ENCODE peak calls at places on chromosome 20, in ten cellular contexts. S, V, X, G, C, Y, F, O, W and J are unnamed samples.

GRCh38 chr20:63149531-63150207 is 66.3 kb downstream of the YTHDF1 start:
- DNase-seq in S (no peak), V (no peak), X (peak), G (no peak), C (no peak), Y (no peak), F (no peak), O (no peak), W (no peak), J (peak)

GRCh38 chr20:42118001-42118400 is 499.8 kb upstream of the CHD6 start:
- DNase-seq in S (no peak), V (no peak), X (no peak), G (no peak), C (no peak), Y (no peak), F (no peak), O (no peak), W (no peak), J (no peak)

GRCh38 chr20:51607170-51607569 is 64.7 kb upstream of the NFATC2 start:
- DNase-seq in S (no peak), V (no peak), X (no peak), G (no peak), C (no peak), Y (no peak), F (no peak), O (no peak), W (no peak), J (no peak)

GRCh38 chr20:24498641-24499040 is 29.2 kb downstream of the SYNDIG1 start:
- DNase-seq in S (no peak), V (no peak), X (no peak), G (no peak), C (no peak), Y (no peak), F (no peak), O (no peak), W (no peak), J (no peak)

GRCh38 chr20:47269309-47270165 is 87.0 kb downstream of the ZMYND8 start:
- DNase-seq in S (no peak), V (no peak), X (no peak), G (no peak), C (no peak), Y (no peak), F (no peak), O (no peak), W (no peak), J (no peak)

GRCh38 chr20:23988561-23988960 is at the start of gene GGTLC1:
- DNase-seq in S (no peak), V (no peak), X (no peak), G (no peak), C (no peak), Y (no peak), F (no peak), O (no peak), W (no peak), J (no peak)

GRCh38 chr20:59818911-59819310 is 114.5 kb downstream of the SYCP2 start:
- DNase-seq in S (no peak), V (no peak), X (no peak), G (no peak), C (no peak), Y (no peak), F (no peak), O (no peak), W (peak), J (no peak)

GRCh38 chr20:63061051-63061531 is 54.3 kb upstream of the BHLHE23 start:
- DNase-seq in S (no peak), V (no peak), X (no peak), G (no peak), C (no peak), Y (no peak), F (no peak), O (no peak), W (no peak), J (peak)

GRCh38 chr20:45500022-45500421 is 15.4 kb downstream of the SPINT3 start:
- DNase-seq in S (no peak), V (no peak), X (no peak), G (peak), C (no peak), Y (no peak), F (no peak), O (no peak), W (no peak), J (peak)

GRCh38 chr20:16541226-16541625 is 32.0 kb downstream of the KIF16B start:
- DNase-seq in S (no peak), V (no peak), X (no peak), G (no peak), C (no peak), Y (peak), F (peak), O (no peak), W (no peak), J (no peak)

GRCh38 chr20:38830356-38830755 is 24.9 kb downstream of the PPP1R16B start:
- DNase-seq in S (no peak), V (no peak), X (no peak), G (no peak), C (no peak), Y (no peak), F (no peak), O (no peak), W (no peak), J (no peak)